ENCODE peak calls at places on chromosomes 11 and 22, in eight cellular contexts. U, E, G, H, S, I, O and J are unnamed samples.

GRCh38 chr11:59545179-59546020 is 34.1 kb downstream of the OR4D9 start:
- DNase-seq in U (no peak), E (peak), G (no peak), H (no peak), S (no peak), I (peak), O (peak), J (no peak)

GRCh38 chr11:47305734-47306483 is 36.0 kb downstream of the MADD start:
- DNase-seq in U (no peak), E (no peak), G (no peak), H (no peak), S (peak), I (no peak), O (no peak), J (no peak)

GRCh38 chr11:34890812-34891211 is 25.4 kb downstream of the APIP start:
- DNase-seq in U (no peak), E (no peak), G (no peak), H (no peak), S (no peak), I (no peak), O (peak), J (peak)

GRCh38 chr11:102306817-102307814 is 10.2 kb upstream of the BIRC3 start:
- DNase-seq in U (no peak), E (no peak), G (no peak), H (no peak), S (no peak), I (no peak), O (no peak), J (no peak)

GRCh38 chr11:47144541-47144940 is 32.1 kb downstream of the ARFGAP2 start:
- DNase-seq in U (no peak), E (no peak), G (no peak), H (no peak), S (no peak), I (no peak), O (no peak), J (no peak)

GRCh38 chr22:45672564-45673481 is 1.2 kb downstream of the ATXN10 start:
- DNase-seq in U (no peak), E (no peak), G (no peak), H (no peak), S (no peak), I (no peak), O (no peak), J (peak)

GRCh38 chr11:16610738-16611388 is 127.6 kb upstream of the C11orf58 start:
- DNase-seq in U (no peak), E (peak), G (no peak), H (no peak), S (no peak), I (no peak), O (no peak), J (no peak)

GRCh38 chr11:27701262-27702105 is 1.2 kb upstream of the BDNF start:
- DNase-seq in U (no peak), E (peak), G (no peak), H (no peak), S (no peak), I (peak), O (peak), J (no peak)

GRCh38 chr22:31119026-31119717 is 3.6 kb upstream of the INPP5J start:
- DNase-seq in U (no peak), E (no peak), G (no peak), H (no peak), S (no peak), I (no peak), O (no peak), J (no peak)

GRCh38 chr11:130721282-130721681 is 195.0 kb downstream of the SNX19 start:
- DNase-seq in U (no peak), E (no peak), G (no peak), H (no peak), S (no peak), I (no peak), O (no peak), J (no peak)

GRCh38 chr11:102762414-102762813 is 18.0 kb downstream of the MMP10 start:
- DNase-seq in U (no peak), E (no peak), G (no peak), H (no peak), S (no peak), I (no peak), O (peak), J (peak)

GRCh38 chr22:49858827-49859226 is 5.2 kb downstream of the ZBED4 start:
- DNase-seq in U (no peak), E (no peak), G (no peak), H (no peak), S (no peak), I (no peak), O (no peak), J (no peak)